ENCODE peak calls at places on chromosomes 1 and 21, in ten cellular contexts. A, S, H, J, F, G, N, X, T and W are unnamed samples. For H3K9me3, the result is how much of the 10 kb centered on the place peaks cover.

GRCh38 chr1:227999056-227999930 is 7.5 kb upstream of the WNT3A start:
- DNase-seq in A (peak), S (peak), H (no peak), J (no peak), F (peak), G (peak), N (peak), X (peak), T (peak), W (peak)

GRCh38 chr1:230282157-230282556 is 144.0 kb downstream of the PGBD5 start:
- DNase-seq in A (no peak), S (no peak), H (no peak), J (no peak), F (peak), G (no peak), N (peak), X (no peak), T (no peak), W (no peak)

GRCh38 chr1:76240321-76240720 is 165.8 kb downstream of the ST6GALNAC3 start:
- DNase-seq in A (no peak), S (no peak), H (no peak), J (no peak), F (no peak), G (no peak), N (no peak), X (no peak), T (no peak), W (no peak)

GRCh38 chr1:108503062-108503740 is 53.1 kb downstream of the NBPF6 start:
- DNase-seq in A (no peak), S (no peak), H (no peak), J (no peak), F (no peak), G (peak), N (no peak), X (no peak), T (no peak), W (peak)

GRCh38 chr1:44616991-44617702 is 57.1 kb downstream of the TMEM53 start:
- DNase-seq in A (no peak), S (peak), H (no peak), J (no peak), F (peak), G (no peak), N (no peak), X (no peak), T (no peak), W (no peak)

GRCh38 chr1:245457562-245457961 is 302.8 kb downstream of the KIF26B start:
- DNase-seq in A (no peak), S (no peak), H (no peak), J (no peak), F (no peak), G (no peak), N (no peak), X (no peak), T (no peak), W (no peak)

GRCh38 chr1:228141871-228142615 is 2.0 kb downstream of the GUK1 start:
- DNase-seq in A (no peak), S (peak), H (no peak), J (peak), F (no peak), G (no peak), N (peak), X (no peak), T (peak), W (no peak)

GRCh38 chr21:14991957-14992356 is 72.8 kb downstream of the NRIP1 start:
- DNase-seq in A (no peak), S (peak), H (no peak), J (no peak), F (no peak), G (no peak), N (no peak), X (no peak), T (no peak), W (no peak)

GRCh38 chr1:186295980-186296379 is 79.1 kb downstream of the TPR start:
- DNase-seq in A (no peak), S (no peak), H (no peak), J (no peak), F (no peak), G (no peak), N (no peak), X (no peak), T (no peak), W (no peak)

GRCh38 chr1:212461916-212462660 is 29.4 kb downstream of the NENF start:
- DNase-seq in A (no peak), S (no peak), H (no peak), J (no peak), F (no peak), G (no peak), N (no peak), X (no peak), T (no peak), W (no peak)

GRCh38 chr1:165456114-165456513 is 11.2 kb upstream of the RXRG start:
- DNase-seq in A (no peak), S (peak), H (no peak), J (no peak), F (no peak), G (no peak), N (no peak), X (no peak), T (no peak), W (peak)

GRCh38 chr1:225482489-225482950 is 54.7 kb upstream of the LBR start:
- DNase-seq in A (no peak), S (no peak), H (no peak), J (no peak), F (no peak), G (no peak), N (no peak), X (no peak), T (peak), W (no peak)

GRCh38 chr1:220956861-220957605 is 77.8 kb downstream of the HLX start:
- DNase-seq in A (no peak), S (peak), H (no peak), J (no peak), F (no peak), G (no peak), N (no peak), X (no peak), T (no peak), W (no peak)

GRCh38 chr1:85202864-85203255 is 2.0 kb upstream of the SYDE2 start:
- DNase-seq in A (no peak), S (no peak), H (no peak), J (no peak), F (no peak), G (no peak), N (no peak), X (no peak), T (no peak), W (no peak)

GRCh38 chr1:88917321-88918025 is 26.1 kb upstream of the GTF2B start:
- DNase-seq in A (no peak), S (no peak), H (no peak), J (no peak), F (no peak), G (no peak), N (no peak), X (no peak), T (no peak), W (no peak)

GRCh38 chr1:20847619-20848080 is 60.5 kb upstream of the HP1BP3 start:
- DNase-seq in A (no peak), S (peak), H (no peak), J (no peak), F (no peak), G (peak), N (no peak), X (no peak), T (no peak), W (no peak)

GRCh38 chr1:90973897-90974798 is 47.7 kb downstream of the ZNF644 start:
- DNase-seq in A (no peak), S (peak), H (no peak), J (no peak), F (no peak), G (no peak), N (no peak), X (no peak), T (no peak), W (no peak)

GRCh38 chr1:216566809-216567208 is 143.6 kb upstream of the USH2A start:
- DNase-seq in A (no peak), S (peak), H (no peak), J (no peak), F (no peak), G (no peak), N (no peak), X (no peak), T (no peak), W (peak)

GRCh38 chr1:25544243-25544764 is 898 bp downstream of the LDLRAP1 start:
- DNase-seq in A (no peak), S (no peak), H (no peak), J (no peak), F (peak), G (no peak), N (peak), X (no peak), T (no peak), W (no peak)

GRCh38 chr1:67563684-67564083 is 121.3 kb upstream of the GADD45A start:
- DNase-seq in A (no peak), S (no peak), H (no peak), J (no peak), F (no peak), G (no peak), N (no peak), X (no peak), T (no peak), W (no peak)

GRCh38 chr1:97334454-97334853 is 586.4 kb downstream of the DPYD start:
- DNase-seq in A (no peak), S (peak), H (no peak), J (no peak), F (no peak), G (no peak), N (no peak), X (no peak), T (no peak), W (no peak)

GRCh38 chr1:173213665-173214064 is 6.5 kb upstream of the TNFSF4 start:
- DNase-seq in A (no peak), S (no peak), H (no peak), J (no peak), F (no peak), G (no peak), N (no peak), X (no peak), T (no peak), W (no peak)

GRCh38 chr21:26747216-26747615 is 98.0 kb downstream of the ADAMTS1 start:
- DNase-seq in A (no peak), S (no peak), H (no peak), J (no peak), F (no peak), G (no peak), N (no peak), X (no peak), T (no peak), W (no peak)

GRCh38 chr1:55259906-55260608 is 44.9 kb upstream of the USP24 start:
- DNase-seq in A (no peak), S (no peak), H (no peak), J (no peak), F (no peak), G (no peak), N (no peak), X (no peak), T (no peak), W (no peak)

GRCh38 chr1:161174911-161175310 is 2.4 kb downstream of the B4GALT3 start:
- DNase-seq in A (no peak), S (no peak), H (no peak), J (no peak), F (no peak), G (no peak), N (peak), X (no peak), T (no peak), W (no peak)

GRCh38 chr21:41752231-41752681 is 14.6 kb downstream of the RIPK4 start:
- DNase-seq in A (no peak), S (peak), H (no peak), J (no peak), F (no peak), G (no peak), N (no peak), X (no peak), T (no peak), W (no peak)

GRCh38 chr1:207892764-207893163 is 18.2 kb downstream of the CD34 start:
- DNase-seq in A (no peak), S (no peak), H (no peak), J (no peak), F (no peak), G (no peak), N (no peak), X (no peak), T (no peak), W (no peak)

GRCh38 chr21:32826317-32827167 is 55.0 kb upstream of the PAXBP1 start:
- DNase-seq in A (no peak), S (peak), H (no peak), J (no peak), F (peak), G (peak), N (no peak), X (no peak), T (no peak), W (peak)

GRCh38 chr1:155834296-155834926 is 22.6 kb downstream of the GON4L start:
- DNase-seq in A (no peak), S (peak), H (no peak), J (no peak), F (no peak), G (no peak), N (no peak), X (no peak), T (no peak), W (no peak)

GRCh38 chr1:100713636-100714035 is 5.9 kb upstream of the VCAM1 start:
- DNase-seq in A (no peak), S (no peak), H (no peak), J (no peak), F (no peak), G (no peak), N (no peak), X (no peak), T (no peak), W (no peak)

GRCh38 chr1:226655251-226656163 is 83.6 kb downstream of the ITPKB start:
- DNase-seq in A (peak), S (no peak), H (no peak), J (no peak), F (no peak), G (no peak), N (peak), X (no peak), T (no peak), W (no peak)
- H3K4me3 ChIP-seq in A (no peak), S (no peak), H (no peak), J (no peak), F (no peak), G (no peak), N (no peak), X (peak), T (no peak), W (no peak)

GRCh38 chr1:110068646-110069301 is 1.7 kb downstream of the ALX3 start:
- DNase-seq in A (no peak), S (no peak), H (no peak), J (no peak), F (no peak), G (no peak), N (peak), X (no peak), T (no peak), W (no peak)

GRCh38 chr1:110069302-110070281 is 880 bp downstream of the ALX3 start:
- DNase-seq in A (no peak), S (no peak), H (no peak), J (no peak), F (no peak), G (no peak), N (peak), X (no peak), T (no peak), W (no peak)

GRCh38 chr1:110070282-110070967 is at the start of gene ALX3:
- DNase-seq in A (no peak), S (no peak), H (no peak), J (no peak), F (no peak), G (no peak), N (peak), X (no peak), T (no peak), W (no peak)

GRCh38 chr1:110067957-110068645 is 2.4 kb downstream of the ALX3 start:
- DNase-seq in A (no peak), S (no peak), H (no peak), J (no peak), F (no peak), G (no peak), N (peak), X (no peak), T (no peak), W (no peak)

DNA sequence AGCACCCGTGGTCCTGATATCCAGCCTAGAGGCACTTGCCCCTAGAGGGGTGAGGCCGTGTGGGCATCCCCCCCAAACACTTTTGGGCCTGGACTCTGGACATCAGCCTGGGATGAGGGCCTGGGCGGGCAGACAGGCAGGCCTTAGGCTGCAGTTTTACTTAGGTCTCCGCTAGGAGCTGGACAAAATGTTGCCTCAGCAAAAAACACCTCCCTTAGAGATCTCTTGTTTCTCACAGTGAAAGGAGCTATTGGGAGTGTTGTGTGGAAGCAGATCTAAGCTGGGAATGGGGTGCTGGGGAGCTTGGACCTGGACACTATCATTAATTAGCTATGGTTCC is 466 bp upstream of the ALX3 start:
- DNase-seq in A (no peak), S (no peak), H (no peak), J (no peak), F (no peak), G (no peak), N (no peak), X (no peak), T (no peak), W (no peak)
- TF ChIP-seq CTCF in A (no peak), S (no peak), H (no peak), J (no peak), F (no peak), G (no peak), N (no peak), X (no peak), T (no peak), W (no peak)

DNA sequence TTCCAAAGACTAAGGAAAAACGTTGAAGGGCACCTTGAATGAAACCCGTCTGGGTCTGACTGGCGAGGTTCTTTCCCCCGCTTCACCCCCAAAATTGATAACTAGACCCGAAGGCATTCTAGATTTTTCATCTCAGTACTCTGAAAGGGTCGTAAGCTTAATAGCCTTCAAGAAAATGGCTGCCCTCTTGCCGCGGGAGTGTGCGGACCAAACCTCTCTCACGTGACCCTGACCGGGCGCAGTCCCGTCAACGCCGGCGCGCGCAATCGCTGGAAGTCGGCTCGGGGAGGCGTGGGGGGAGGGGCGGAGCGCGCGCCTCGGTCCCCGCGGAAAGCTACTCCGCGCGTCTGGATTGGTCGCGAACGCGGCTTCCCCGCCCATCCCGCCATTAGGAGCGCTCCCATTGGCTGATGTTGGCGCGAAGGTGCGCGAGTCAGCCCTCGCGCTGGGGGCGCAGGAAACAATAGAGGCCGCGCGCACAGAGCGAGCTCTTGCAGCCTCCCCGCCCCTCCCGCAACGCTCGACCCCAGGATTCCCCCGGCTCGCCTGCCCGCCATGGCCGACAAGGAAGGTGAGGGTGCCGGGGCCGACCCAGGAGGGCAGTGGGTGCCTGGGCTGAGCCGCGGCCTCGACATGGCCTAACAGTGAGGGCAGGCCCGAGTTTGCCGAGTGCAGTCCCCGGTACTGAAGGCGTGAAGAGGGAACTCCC is at the start of gene RBBP4:
- DNase-seq in A (peak), S (peak), H (peak), J (peak), F (peak), G (peak), N (peak), X (peak), T (peak), W (peak)
- H3K9me3 ChIP-seq in A (under half), S (under half), H (under half), J (under half), F (under half), G (under half), N (under half), X (under half), T (under half), W (under half)

GRCh38 chr1:248804771-248805681 is 20.7 kb downstream of the SH3BP5L start:
- DNase-seq in A (no peak), S (no peak), H (no peak), J (no peak), F (no peak), G (no peak), N (no peak), X (no peak), T (no peak), W (peak)
- H3K4me3 ChIP-seq in A (no peak), S (no peak), H (no peak), J (no peak), F (no peak), G (no peak), N (no peak), X (no peak), T (no peak), W (no peak)

DNA sequence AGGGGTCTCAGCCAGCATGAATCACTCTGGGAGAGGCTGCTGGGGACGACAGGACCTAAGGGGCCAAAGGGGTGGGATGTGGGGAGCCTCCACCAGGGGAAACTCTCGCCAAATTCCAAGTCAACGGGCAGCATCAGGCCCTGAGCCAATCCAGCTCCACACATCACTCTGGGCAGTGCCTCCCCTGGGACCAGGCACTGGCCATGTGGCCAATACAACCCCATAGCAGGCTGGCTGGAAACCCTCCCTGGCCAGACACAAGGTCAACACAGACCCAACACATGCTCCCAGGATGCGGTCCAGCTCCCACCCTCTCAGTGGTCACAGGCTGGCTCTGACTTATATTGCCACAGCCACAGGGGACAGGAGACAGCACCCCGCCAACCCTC is 60.0 kb downstream of the MEGF6 start:
- DNase-seq in A (no peak), S (no peak), H (peak), J (no peak), F (no peak), G (no peak), N (no peak), X (no peak), T (peak), W (no peak)
- TF ChIP-seq CTCF in A (no peak), S (no peak), H (no peak), J (no peak), F (no peak), G (no peak), N (no peak), X (no peak), T (no peak), W (no peak)

DNA sequence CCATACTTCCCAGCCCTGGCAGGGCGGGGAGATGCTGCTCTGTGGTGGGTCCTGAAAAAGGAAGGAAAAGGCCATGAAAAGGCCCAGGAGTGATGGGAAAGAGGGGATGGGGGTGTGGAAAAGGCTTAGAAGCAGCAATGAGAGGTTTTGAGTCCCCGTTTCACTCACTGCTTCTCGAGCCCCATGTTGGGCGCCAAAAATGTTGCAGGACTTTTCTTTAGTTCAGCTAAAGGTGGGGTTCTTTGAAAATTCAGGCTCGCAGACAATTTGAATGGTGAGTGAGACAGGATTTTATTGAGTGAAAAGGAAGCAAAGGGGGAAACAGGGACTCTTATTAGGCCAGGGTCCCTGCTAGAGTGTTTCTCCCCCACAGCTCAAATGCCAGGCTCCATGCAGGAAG is 93.1 kb downstream of the MRPS6 start:
- DNase-seq in A (no peak), S (peak), H (no peak), J (no peak), F (no peak), G (no peak), N (no peak), X (no peak), T (no peak), W (no peak)
- H3K9me3 ChIP-seq in A (half or more), S (under half), H (under half), J (under half), F (under half), G (under half), N (half or more), X (under half), T (under half), W (under half)

GRCh38 chr21:44889625-44890337 is 16.3 kb upstream of the PTTG1IP start:
- DNase-seq in A (peak), S (no peak), H (no peak), J (no peak), F (no peak), G (no peak), N (no peak), X (no peak), T (no peak), W (no peak)

GRCh38 chr21:44891631-44892031 is 18.1 kb upstream of the PTTG1IP start:
- DNase-seq in A (peak), S (no peak), H (no peak), J (no peak), F (no peak), G (no peak), N (no peak), X (no peak), T (no peak), W (no peak)

GRCh38 chr21:44892095-44892494 is 18.6 kb upstream of the PTTG1IP start:
- DNase-seq in A (no peak), S (no peak), H (no peak), J (no peak), F (no peak), G (no peak), N (no peak), X (no peak), T (no peak), W (no peak)

GRCh38 chr21:44890338-44890931 is 16.9 kb upstream of the PTTG1IP start:
- DNase-seq in A (peak), S (peak), H (no peak), J (no peak), F (no peak), G (no peak), N (no peak), X (no peak), T (no peak), W (no peak)

GRCh38 chr21:44890961-44891541 is 17.6 kb upstream of the PTTG1IP start:
- DNase-seq in A (no peak), S (no peak), H (no peak), J (no peak), F (no peak), G (no peak), N (no peak), X (no peak), T (no peak), W (no peak)
- H3K4me3 ChIP-seq in A (no peak), S (no peak), H (no peak), J (no peak), F (no peak), G (no peak), N (no peak), X (no peak), T (no peak), W (no peak)